ENCODE peak calls at places on chromosome 20, in seven cellular contexts. Y, I, A, V, H, Z and R are unnamed samples. For H3K4me1, the result is how much of the 10 kb centered on the place peaks cover.

GRCh38 chr20:57957397-57958049 is 247.7 kb upstream of the PMEPA1 start:
- DNase-seq in Y (no peak), I (no peak), A (no peak), V (peak), H (no peak), Z (no peak), R (no peak)

GRCh38 chr20:56447227-56447626 is 21.2 kb upstream of the RTF2 start:
- DNase-seq in Y (no peak), I (no peak), A (no peak), V (no peak), H (no peak), Z (no peak), R (no peak)

GRCh38 chr20:3686867-3687321 is 5.1 kb upstream of the ADAM33 start:
- DNase-seq in Y (peak), I (no peak), A (no peak), V (peak), H (peak), Z (peak), R (peak)

GRCh38 chr20:10131612-10132345 is 86.9 kb upstream of the SNAP25 start:
- DNase-seq in Y (peak), I (no peak), A (peak), V (peak), H (peak), Z (peak), R (peak)

GRCh38 chr20:23265226-23265625 is 85.4 kb upstream of the NXT1 start:
- DNase-seq in Y (peak), I (no peak), A (no peak), V (peak), H (peak), Z (no peak), R (no peak)

GRCh38 chr20:504632-505075 is 38.9 kb downstream of the CSNK2A1 start:
- DNase-seq in Y (no peak), I (no peak), A (no peak), V (no peak), H (no peak), Z (no peak), R (no peak)

GRCh38 chr20:7879883-7880282 is 60.4 kb downstream of the HAO1 start:
- DNase-seq in Y (peak), I (no peak), A (no peak), V (peak), H (peak), Z (no peak), R (no peak)

GRCh38 chr20:11845311-11845710 is 72.4 kb upstream of the BTBD3 start:
- DNase-seq in Y (peak), I (no peak), A (no peak), V (peak), H (peak), Z (no peak), R (no peak)

GRCh38 chr20:12575352-12576095 is 433.2 kb upstream of the SPTLC3 start:
- DNase-seq in Y (peak), I (no peak), A (no peak), V (no peak), H (no peak), Z (no peak), R (peak)

GRCh38 chr20:10674684-10675455 is 1.1 kb upstream of the JAG1 start:
- DNase-seq in Y (peak), I (peak), A (peak), V (peak), H (peak), Z (peak), R (peak)

GRCh38 chr20:38353298-38353697 is 7.0 kb downstream of the LBP start:
- DNase-seq in Y (peak), I (no peak), A (no peak), V (peak), H (peak), Z (no peak), R (no peak)

GRCh38 chr20:57535297-57535696 is 10.4 kb upstream of the CTCFL start:
- DNase-seq in Y (no peak), I (no peak), A (no peak), V (no peak), H (no peak), Z (no peak), R (no peak)

GRCh38 chr20:7926767-7927166 is 13.5 kb downstream of the HAO1 start:
- DNase-seq in Y (peak), I (no peak), A (no peak), V (peak), H (peak), Z (no peak), R (no peak)

GRCh38 chr20:8364734-8365078 is 232.6 kb downstream of the PLCB1 start:
- DNase-seq in Y (no peak), I (no peak), A (no peak), V (no peak), H (no peak), Z (no peak), R (no peak)

GRCh38 chr20:21026951-21027350 is 79.2 kb downstream of the LINC00237 start:
- DNase-seq in Y (no peak), I (no peak), A (no peak), V (no peak), H (no peak), Z (no peak), R (no peak)

GRCh38 chr20:50306478-50307423 is 116.1 kb downstream of the CEBPB start:
- DNase-seq in Y (no peak), I (peak), A (no peak), V (no peak), H (no peak), Z (no peak), R (no peak)

GRCh38 chr20:21315138-21315537 is 12.0 kb downstream of the XRN2 start:
- DNase-seq in Y (peak), I (no peak), A (no peak), V (peak), H (peak), Z (no peak), R (peak)

GRCh38 chr20:31841928-31842327 is 3.5 kb downstream of the FOXS1 start:
- DNase-seq in Y (peak), I (no peak), A (peak), V (peak), H (peak), Z (no peak), R (no peak)

GRCh38 chr20:4104045-4104444 is 88.7 kb upstream of the RNF24 start:
- DNase-seq in Y (no peak), I (no peak), A (no peak), V (no peak), H (no peak), Z (no peak), R (no peak)

GRCh38 chr20:37311710-37312355 is 22.4 kb downstream of the MANBAL start:
- DNase-seq in Y (no peak), I (no peak), A (no peak), V (peak), H (peak), Z (no peak), R (no peak)

GRCh38 chr20:36861875-36862801 is 13.8 kb upstream of the TLDC2 start:
- DNase-seq in Y (peak), I (peak), A (peak), V (peak), H (peak), Z (peak), R (peak)

GRCh38 chr20:49419785-49420184 is 62.7 kb downstream of the KCNB1 start:
- DNase-seq in Y (no peak), I (no peak), A (no peak), V (no peak), H (no peak), Z (no peak), R (no peak)

GRCh38 chr20:47821481-47822100 is 36.3 kb upstream of the SULF2 start:
- DNase-seq in Y (no peak), I (no peak), A (peak), V (peak), H (no peak), Z (no peak), R (no peak)

GRCh38 chr20:41213150-41213820 is 75.9 kb downstream of the PLCG1 start:
- DNase-seq in Y (peak), I (no peak), A (no peak), V (peak), H (peak), Z (no peak), R (no peak)

GRCh38 chr20:44627364-44628010 is 24.0 kb downstream of the ADA start:
- DNase-seq in Y (no peak), I (no peak), A (no peak), V (no peak), H (no peak), Z (no peak), R (no peak)

GRCh38 chr20:1122388-1123315 is 4.2 kb downstream of the PSMF1 start:
- DNase-seq in Y (peak), I (peak), A (peak), V (peak), H (peak), Z (peak), R (peak)

GRCh38 chr20:9492067-9492466 is 22.3 kb upstream of the LAMP5 start:
- DNase-seq in Y (no peak), I (no peak), A (no peak), V (no peak), H (peak), Z (no peak), R (no peak)

GRCh38 chr20:31608256-31608980 is 3.3 kb downstream of the ID1 start:
- DNase-seq in Y (peak), I (peak), A (peak), V (peak), H (peak), Z (peak), R (peak)

GRCh38 chr20:37519508-37520416 is 1.3 kb upstream of the NNAT start:
- DNase-seq in Y (no peak), I (no peak), A (no peak), V (no peak), H (no peak), Z (no peak), R (no peak)

GRCh38 chr20:18436847-18437246 is 30.0 kb downstream of the DZANK1 start:
- DNase-seq in Y (no peak), I (no peak), A (no peak), V (no peak), H (peak), Z (no peak), R (no peak)

GRCh38 chr20:11608736-11609135 is 309.0 kb upstream of the BTBD3 start:
- DNase-seq in Y (no peak), I (no peak), A (no peak), V (no peak), H (no peak), Z (no peak), R (no peak)

GRCh38 chr20:37567331-37567665 is 39.6 kb upstream of the BLCAP start:
- DNase-seq in Y (no peak), I (no peak), A (no peak), V (no peak), H (no peak), Z (no peak), R (no peak)

GRCh38 chr20:1894951-1895673 is at the start of gene SIRPA:
- DNase-seq in Y (peak), I (peak), A (peak), V (peak), H (peak), Z (peak), R (peak)

GRCh38 chr20:48614593-48615274 is 213.1 kb downstream of the PREX1 start:
- DNase-seq in Y (no peak), I (peak), A (peak), V (peak), H (no peak), Z (peak), R (no peak)

GRCh38 chr20:50438986-50439407 is 71.2 kb upstream of the PTPN1 start:
- DNase-seq in Y (no peak), I (no peak), A (peak), V (peak), H (peak), Z (peak), R (no peak)

GRCh38 chr20:32586291-32586690 is 1.2 kb upstream of the NOL4L start:
- DNase-seq in Y (no peak), I (no peak), A (no peak), V (no peak), H (no peak), Z (no peak), R (no peak)

DNA sequence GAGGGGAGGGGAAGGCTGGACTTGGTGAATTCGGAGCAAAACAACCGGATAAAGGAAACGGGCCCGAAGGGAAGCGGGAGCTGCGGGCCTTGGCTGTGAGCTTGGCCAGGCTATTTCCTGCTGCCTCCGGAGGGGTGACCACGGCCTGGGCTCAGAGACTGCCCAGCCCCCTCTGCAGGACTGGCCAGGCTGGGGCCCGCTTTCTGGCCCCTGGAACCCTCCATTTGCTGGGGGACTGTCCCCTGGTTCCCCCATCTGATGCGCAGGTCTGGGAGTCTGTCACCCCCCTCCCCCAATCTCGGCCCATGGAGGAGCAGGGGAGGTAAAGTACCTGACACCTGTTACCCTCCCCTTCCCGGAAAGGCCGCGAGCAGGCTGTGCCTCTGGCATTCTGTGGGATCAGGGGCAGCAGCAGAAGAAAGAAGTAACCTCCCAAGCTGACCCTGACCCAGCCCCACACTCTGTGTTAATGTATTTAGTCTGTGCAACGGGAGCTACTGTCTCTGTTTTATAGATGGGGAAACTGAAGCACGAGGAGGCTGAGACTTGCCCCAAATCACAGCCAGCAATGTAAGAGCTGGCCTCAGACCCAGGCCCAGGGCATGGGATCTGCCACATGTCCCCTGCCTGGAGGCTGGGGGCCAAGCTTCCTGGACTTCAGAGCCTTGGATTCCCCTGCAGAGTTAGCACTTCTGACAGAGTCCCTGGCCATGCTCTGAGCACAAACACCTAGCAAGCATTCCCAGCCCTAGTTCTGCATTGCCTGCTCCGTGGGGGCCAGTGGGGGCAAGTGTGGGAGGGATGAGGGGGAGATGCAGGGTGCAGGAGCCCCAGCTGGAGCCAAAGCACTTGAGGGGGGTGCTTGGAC is 3.5 kb downstream of the C20orf204 start:
- DNase-seq in Y (no peak), I (no peak), A (no peak), V (peak), H (no peak), Z (no peak), R (no peak)
- H3K4me1 ChIP-seq in Y (under half), I (under half), A (under half), V (under half), H (under half), Z (under half), R (under half)

GRCh38 chr20:5172167-5172586 is 45.4 kb downstream of the CDS2 start:
- DNase-seq in Y (no peak), I (no peak), A (no peak), V (no peak), H (no peak), Z (no peak), R (no peak)

GRCh38 chr20:5172903-5173463 is 46.2 kb downstream of the CDS2 start:
- DNase-seq in Y (no peak), I (no peak), A (no peak), V (no peak), H (no peak), Z (no peak), R (no peak)

GRCh38 chr20:5171790-5172164 is 45.0 kb downstream of the CDS2 start:
- DNase-seq in Y (no peak), I (no peak), A (no peak), V (no peak), H (no peak), Z (no peak), R (no peak)

GRCh38 chr20:5170341-5170740 is 43.5 kb downstream of the CDS2 start:
- DNase-seq in Y (no peak), I (no peak), A (no peak), V (no peak), H (no peak), Z (no peak), R (no peak)

DNA sequence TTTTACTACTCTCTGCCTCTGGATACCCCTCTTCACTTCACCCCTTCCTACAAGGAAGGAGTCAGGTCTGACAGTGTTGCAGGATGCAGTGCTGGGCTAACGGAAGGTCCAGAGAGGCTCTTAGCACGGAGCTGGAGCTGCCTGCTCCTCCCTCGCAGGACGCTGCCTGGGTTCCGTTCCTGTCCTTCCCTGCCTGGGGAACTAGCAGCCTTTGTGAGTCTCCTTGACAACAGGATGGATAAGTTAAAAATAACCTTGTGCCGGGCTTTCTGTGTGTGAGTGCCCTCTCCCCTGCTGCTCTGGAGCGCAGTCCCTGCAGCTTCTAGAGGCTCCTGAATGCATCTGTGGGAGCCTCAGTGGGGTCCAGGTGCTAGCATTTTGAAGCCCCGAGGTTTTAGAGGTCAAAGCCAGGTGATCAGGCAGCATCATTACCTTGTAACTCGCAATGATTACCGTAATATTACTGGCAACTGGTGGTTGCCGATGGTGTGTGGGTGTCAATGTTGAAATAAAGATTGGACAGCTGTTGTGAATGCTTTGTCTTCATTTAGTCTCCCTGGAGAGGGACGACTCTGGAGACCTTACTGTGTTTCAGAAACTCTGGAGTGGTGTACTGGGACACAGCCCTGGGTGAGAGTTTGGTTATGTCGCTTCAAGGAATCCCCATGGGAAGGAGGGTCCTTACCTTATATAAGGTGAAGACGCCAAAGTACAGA is 44.4 kb downstream of the CDS2 start:
- DNase-seq in Y (peak), I (no peak), A (no peak), V (no peak), H (no peak), Z (no peak), R (no peak)
- H3K4me3 ChIP-seq in Y (no peak), I (no peak), A (no peak), V (no peak), H (no peak), Z (no peak), R (no peak)

GRCh38 chr20:62625921-62626547 is 16.3 kb upstream of the SLCO4A1 start:
- DNase-seq in Y (no peak), I (no peak), A (no peak), V (no peak), H (no peak), Z (no peak), R (no peak)
- H3K4me1 ChIP-seq in Y (under half), I (under half), A (half or more), V (under half), H (under half), Z (under half), R (under half)

GRCh38 chr20:34871320-34871926 is 1.2 kb downstream of the GGT7 start:
- DNase-seq in Y (no peak), I (no peak), A (no peak), V (peak), H (no peak), Z (no peak), R (no peak)
- H3K4me3 ChIP-seq in Y (peak), I (peak), A (no peak), V (peak), H (peak), Z (peak), R (no peak)

DNA sequence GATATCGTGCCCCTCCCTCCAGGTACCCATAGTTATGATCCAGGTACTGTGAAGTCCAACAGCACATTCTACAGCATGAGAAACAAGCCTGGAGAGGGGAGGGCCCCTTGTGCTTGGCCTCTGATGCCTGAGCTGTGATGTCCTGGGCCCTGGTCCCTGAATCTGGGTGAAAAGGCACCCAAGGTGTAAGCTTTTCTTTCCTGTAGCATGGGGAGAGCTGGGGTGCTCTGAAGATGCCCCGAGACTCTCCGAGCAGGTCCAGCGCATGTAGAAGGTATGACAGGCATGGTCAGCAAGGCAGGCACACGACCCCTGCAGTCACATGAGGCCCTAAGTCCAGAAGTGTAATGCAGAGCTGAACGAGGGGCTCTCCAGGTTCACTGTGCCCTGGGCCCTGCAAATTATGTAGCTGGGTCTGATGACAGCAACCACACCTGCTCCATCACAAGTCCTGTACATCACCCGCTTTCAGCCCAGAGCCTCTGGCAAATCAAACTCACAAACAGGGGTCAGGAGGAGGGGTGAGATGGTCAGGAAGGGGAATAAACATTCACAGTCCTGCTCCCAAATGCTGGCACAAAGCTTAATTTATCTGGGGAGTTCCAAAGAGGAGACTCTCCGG is 1.8 kb upstream of the CTSZ start:
- DNase-seq in Y (no peak), I (no peak), A (no peak), V (no peak), H (no peak), Z (peak), R (no peak)
- H3K4me1 ChIP-seq in Y (under half), I (under half), A (half or more), V (under half), H (under half), Z (under half), R (under half)